ENCODE peak calls at places on chromosomes 2 and 18, in five cellular contexts. I, D, K, B and R are unnamed samples.

GRCh38 chr2:133986076-133986837 is 267.6 kb upstream of the MGAT5 start:
- DNase-seq in D (peak; percentile 47), K (peak; percentile 82), I (no peak), B (peak; percentile 5), R (no peak)

GRCh38 chr2:67674668-67675067 is 277.5 kb downstream of the ETAA1 start:
- DNase-seq in K (no peak), I (no peak), D (no peak), B (no peak), R (no peak)

GRCh38 chr2:135916232-135916631 is 40.0 kb upstream of the MCM6 start:
- DNase-seq in I (no peak), D (peak; percentile 47), K (peak; percentile 40), B (peak; percentile 54), R (no peak)

GRCh38 chr18:48975817-48976649 is 25.3 kb upstream of the SMAD7 start:
- DNase-seq in K (peak; percentile 57), D (peak; percentile 36), I (no peak), B (peak; percentile 72), R (peak; percentile 98)

GRCh38 chr2:1603521-1603920 is 140.8 kb downstream of the PXDN start:
- DNase-seq in B (no peak), I (no peak), D (no peak), K (no peak), R (no peak)

GRCh38 chr2:177397501-177398289 is 5.1 kb downstream of the AGPS start:
- DNase-seq in K (peak; percentile 89), B (peak; percentile 67), I (no peak), D (peak; percentile 91), R (no peak)

GRCh38 chr2:136131961-136132839 is 14.3 kb upstream of the CXCR4 start:
- DNase-seq in D (no peak), I (no peak), K (no peak), B (no peak), R (no peak)

GRCh38 chr2:235845245-235845644 is 322.9 kb downstream of the GBX2 start:
- DNase-seq in I (no peak), D (no peak), B (no peak), K (no peak), R (no peak)

GRCh38 chr2:43251171-43251731 is 24.8 kb upstream of the ZFP36L2 start:
- DNase-seq in B (no peak), D (peak; percentile 74), K (peak; percentile 86), I (no peak), R (peak; percentile 49)

GRCh38 chr2:146624429-146624828 is 1220.4 kb upstream of the ACVR2A start:
- DNase-seq in D (no peak), K (no peak), I (no peak), B (no peak), R (peak; percentile 19)

GRCh38 chr2:136154384-136154783 is 36.4 kb upstream of the CXCR4 start:
- DNase-seq in B (no peak), K (no peak), D (no peak), I (no peak), R (no peak)

GRCh38 chr2:96839288-96839874 is 4.4 kb downstream of the ANKRD23 start:
- DNase-seq in B (no peak), K (no peak), I (no peak), D (no peak), R (no peak)

GRCh38 chr2:84716564-84716963 is 164.3 kb downstream of the TRABD2A start:
- DNase-seq in D (no peak), I (no peak), B (no peak), K (no peak), R (no peak)

GRCh38 chr2:234241656-234242445 is 191.3 kb downstream of the SPP2 start:
- DNase-seq in B (peak; percentile 100), I (no peak), K (peak; percentile 77), D (peak; percentile 80), R (peak; percentile 37)

GRCh38 chr2:16241166-16242160 is 301.1 kb downstream of the MYCN start:
- DNase-seq in B (no peak), I (no peak), D (no peak), K (no peak), R (no peak)

GRCh38 chr2:71609441-71609840 is 156.1 kb downstream of the DYSF start:
- DNase-seq in K (no peak), B (no peak), D (peak; percentile 44), I (no peak), R (no peak)

GRCh38 chr18:22346968-22347611 is 70.6 kb downstream of the CTAGE1 start:
- DNase-seq in K (peak; percentile 73), I (no peak), B (no peak), D (peak; percentile 72), R (peak; percentile 70)

GRCh38 chr2:145910416-145910815 is 1390.5 kb upstream of the ZEB2 start:
- DNase-seq in D (no peak), B (no peak), K (no peak), I (no peak), R (no peak)

GRCh38 chr2:24352664-24353063 is 7.7 kb downstream of the ITSN2 start:
- DNase-seq in I (no peak), B (no peak), K (no peak), D (no peak), R (no peak)

GRCh38 chr2:27832396-27832795 is 57.8 kb downstream of the RBKS start:
- DNase-seq in B (peak; percentile 96), K (peak; percentile 65), D (peak; percentile 93), I (no peak), R (no peak)

GRCh38 chr18:74654637-74655036 is 57.0 kb downstream of the ZNF407 start:
- DNase-seq in K (peak; percentile 66), B (peak; percentile 39), I (no peak), D (peak; percentile 41), R (no peak)

GRCh38 chr2:64845273-64845905 is 143.8 kb upstream of the SLC1A4 start:
- DNase-seq in D (no peak), B (no peak), K (no peak), I (no peak), R (no peak)

GRCh38 chr2:177172034-177172880 is 40.3 kb upstream of the HNRNPA3 start:
- DNase-seq in I (no peak), D (peak; percentile 81), K (peak; percentile 82), B (peak; percentile 94), R (no peak)

GRCh38 chr18:47545613-47546012 is 294.2 kb upstream of the SKOR2 start:
- DNase-seq in D (no peak), B (no peak), I (peak; percentile 38), K (no peak), R (peak; percentile 54)

GRCh38 chr2:11652555-11652954 is 17.4 kb downstream of the NTSR2 start:
- DNase-seq in I (no peak), K (no peak), B (no peak), D (no peak), R (no peak)

GRCh38 chr2:42547446-42548295 is 20.8 kb upstream of the MTA3 start:
- DNase-seq in K (no peak), D (no peak), I (no peak), B (no peak), R (no peak)

GRCh38 chr2:112149194-112149593 is 11.0 kb downstream of the FBLN7 start:
- DNase-seq in D (no peak), K (no peak), B (no peak), I (no peak), R (no peak)

GRCh38 chr2:240611601-240612210 is 13.6 kb upstream of the GPR35 start:
- DNase-seq in D (no peak), K (no peak), I (no peak), B (no peak), R (no peak)

GRCh38 chr2:142044168-142044567 is 86.6 kb downstream of the LRP1B start:
- DNase-seq in D (peak; percentile 2), B (no peak), K (no peak), I (no peak), R (no peak)

GRCh38 chr18:49717617-49718016 is 95.7 kb downstream of the ACAA2 start:
- DNase-seq in B (no peak), D (no peak), I (no peak), K (no peak), R (no peak)

GRCh38 chr18:76721207-76721996 is 101.0 kb upstream of the ZNF236 start:
- DNase-seq in K (no peak), I (no peak), B (no peak), D (no peak), R (no peak)